ENCODE peak calls at places on chromosomes 12 and 14, in seven cellular contexts. Z is T-cell; X is activated gamma-delta T cell; K is T-helper 9 cell; N is NT2/D1; H is ascending aorta; A is stimulated activated CD8-positive, alpha-beta memory T cell treated with anti-CD3 and anti-CD28 coated beads, Interleukin-4, amount 100 ng/mL, for 1 hour. T is an unnamed sample.

GRCh38 chr12:3281588-3282150 is 204.5 kb downstream of the TSPAN9 start:
- DNase-seq in A (no peak), Z (no peak), K (no peak), H (no peak), N (no peak), X (no peak), T (no peak)

GRCh38 chr14:75197338-75197737 is 20.9 kb upstream of the TMED10 start:
- DNase-seq in Z (no peak), X (no peak), N (no peak), A (no peak), H (no peak), K (no peak), T (no peak)

GRCh38 chr12:39959016-39959415 is 146.9 kb downstream of the SLC2A13 start:
- DNase-seq in X (no peak), Z (no peak), N (no peak), H (no peak), K (no peak), A (no peak), T (no peak)

GRCh38 chr12:114689075-114689994 is 5.4 kb upstream of the TBX3 start:
- DNase-seq in Z (no peak), H (no peak), K (no peak), N (no peak), X (no peak), A (no peak), T (no peak)

GRCh38 chr12:47079894-47080724 is at the start of gene AMIGO2:
- DNase-seq in X (peak), H (no peak), Z (peak), A (no peak), N (no peak), K (peak), T (peak)

GRCh38 chr12:9649532-9649940 is 20.0 kb upstream of the CLEC2D start:
- DNase-seq in Z (peak), X (no peak), N (no peak), H (no peak), A (no peak), K (no peak), T (no peak)

GRCh38 chr14:33229269-33229924 is 290.7 kb downstream of the NPAS3 start:
- DNase-seq in N (no peak), Z (no peak), A (no peak), K (no peak), X (no peak), H (no peak), T (no peak)

GRCh38 chr14:65360144-65360784 is 52.3 kb upstream of the FUT8 start:
- DNase-seq in N (no peak), A (no peak), Z (no peak), X (no peak), K (no peak), H (no peak), T (no peak)

GRCh38 chr12:1488908-1489381 is 105.4 kb downstream of the FBXL14 start:
- DNase-seq in K (no peak), N (no peak), A (no peak), Z (peak), X (no peak), H (no peak), T (no peak)

GRCh38 chr14:100714205-100714781 is 12.4 kb upstream of the DLK1 start:
- DNase-seq in H (no peak), A (no peak), N (no peak), Z (no peak), K (no peak), X (no peak), T (no peak)

GRCh38 chr14:93042968-93043940 is 72.5 kb downstream of the ITPK1 start:
- DNase-seq in N (no peak), A (no peak), K (no peak), X (no peak), Z (no peak), H (no peak), T (peak)

GRCh38 chr12:110780448-110780847 is 37.8 kb upstream of the PPP1CC start:
- DNase-seq in Z (peak), K (no peak), X (no peak), N (no peak), H (no peak), A (no peak), T (no peak)

GRCh38 chr12:131620520-131620919 is 90.4 kb upstream of the SFSWAP start:
- DNase-seq in K (no peak), H (no peak), X (no peak), A (no peak), N (no peak), Z (no peak), T (no peak)

GRCh38 chr12:18262514-18262913 is 1.2 kb downstream of the PIK3C2G start:
- DNase-seq in N (no peak), Z (no peak), A (no peak), X (no peak), H (no peak), K (no peak), T (no peak)

GRCh38 chr12:100114574-100114973 is 28.1 kb downstream of the BLTP3B start:
- DNase-seq in H (no peak), X (no peak), Z (no peak), K (no peak), N (no peak), A (no peak), T (no peak)